ENCODE peak calls at places on chromosome 4, in four cellular contexts. W is HCT116, H is GM23248, K is fibroblast of lung. D is an unnamed sample.

GRCh38 chr4:140448830-140449229 is 21.4 kb upstream of the CLGN start:
- DNase-seq in W (no peak), H (peak), K (peak), D (peak)

GRCh38 chr4:19248023-19248422 is 1003.7 kb upstream of the SLIT2 start:
- DNase-seq in W (no peak), H (no peak), K (no peak), D (no peak)

GRCh38 chr4:48370260-48371134 is 29.2 kb downstream of the SLAIN2 start:
- DNase-seq in W (no peak), H (no peak), K (no peak), D (no peak)

GRCh38 chr4:150906987-150907633 is 108.0 kb downstream of the LRBA start:
- DNase-seq in W (no peak), H (no peak), K (peak), D (no peak)

GRCh38 chr4:150746156-150746555 is 164.2 kb downstream of the MAB21L2 start:
- DNase-seq in W (no peak), H (no peak), K (peak), D (peak)

GRCh38 chr4:183370786-183371185 is 48.6 kb upstream of the CLDN24 start:
- DNase-seq in W (no peak), H (no peak), K (no peak), D (no peak)

GRCh38 chr4:104905546-104905945 is 241.1 kb upstream of the TET2 start:
- DNase-seq in W (no peak), H (no peak), K (no peak), D (no peak)

GRCh38 chr4:17153572-17153971 is 255.1 kb upstream of the LDB2 start:
- DNase-seq in W (no peak), H (no peak), K (no peak), D (no peak)

GRCh38 chr4:171390626-171391025 is 422.6 kb upstream of the GALNTL6 start:
- DNase-seq in W (no peak), H (no peak), K (no peak), D (no peak)

GRCh38 chr4:164509951-164510350 is 244.0 kb upstream of the SMIM31 start:
- DNase-seq in W (no peak), H (no peak), K (peak), D (peak)

GRCh38 chr4:184734758-184735157 is 862 bp upstream of the CENPU start:
- DNase-seq in W (no peak), H (no peak), K (no peak), D (no peak)
- H3K4me2 ChIP-seq in W (peak), H (peak), K (peak), D (peak)

DNA sequence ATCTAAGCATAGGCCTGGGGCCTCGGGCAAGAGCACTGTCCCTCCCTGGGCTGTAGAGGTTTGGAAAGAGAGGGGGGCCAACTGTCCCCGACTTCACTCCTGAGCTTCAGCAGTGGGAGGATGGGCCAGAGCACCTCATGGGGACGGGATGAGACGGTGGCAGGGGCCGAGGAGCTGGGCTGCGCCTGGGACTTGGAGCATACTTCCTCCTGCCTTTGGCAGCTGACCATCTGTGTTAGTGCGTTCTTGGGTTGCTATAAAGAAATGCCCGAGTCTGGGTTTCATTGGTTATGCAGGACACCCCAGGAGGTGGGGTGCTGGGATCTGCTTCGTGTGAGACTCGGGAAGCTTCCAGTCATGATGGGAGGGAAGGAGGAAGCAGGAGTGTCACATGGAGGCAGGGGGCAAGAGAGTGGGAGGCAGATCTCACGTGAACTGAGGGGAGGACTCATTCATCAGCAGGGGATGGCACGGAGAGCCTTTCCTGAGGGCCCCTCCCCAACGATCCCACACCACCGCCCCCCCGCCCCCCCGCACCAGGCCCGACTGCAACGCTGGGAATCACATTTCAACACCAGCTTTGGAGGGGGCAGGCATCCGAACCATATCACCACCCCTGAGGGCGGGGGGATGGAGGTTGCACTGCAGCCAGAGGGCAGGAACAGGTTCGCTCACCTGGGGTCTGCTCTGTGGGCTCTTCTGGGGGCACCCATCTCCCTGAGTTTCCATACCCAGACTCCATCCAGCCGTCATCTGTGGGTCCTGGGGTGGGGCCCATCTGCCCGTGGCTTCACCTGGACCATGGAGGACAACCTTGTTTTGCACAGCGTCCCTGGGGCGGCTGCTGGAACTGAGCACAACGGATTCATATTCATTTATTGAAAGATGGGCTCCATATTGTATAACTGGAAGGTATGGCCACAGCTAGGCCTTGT is 7.1 kb downstream of the PSAPL1 start:
- DNase-seq in W (no peak), H (no peak), K (no peak), D (no peak)
- H3K4me2 ChIP-seq in W (no peak), H (no peak), K (no peak), D (no peak)

GRCh38 chr4:925771-926500 is 6.2 kb downstream of the GAK start:
- DNase-seq in W (no peak), H (no peak), K (no peak), D (no peak)

GRCh38 chr4:925171-925570 is 6.9 kb downstream of the GAK start:
- DNase-seq in W (no peak), H (no peak), K (no peak), D (no peak)

GRCh38 chr4:917992-918391 is 14.1 kb downstream of the GAK start:
- DNase-seq in W (no peak), H (no peak), K (no peak), D (no peak)

GRCh38 chr4:924107-925096 is 7.7 kb downstream of the GAK start:
- DNase-seq in W (no peak), H (peak), K (peak), D (no peak)

DNA sequence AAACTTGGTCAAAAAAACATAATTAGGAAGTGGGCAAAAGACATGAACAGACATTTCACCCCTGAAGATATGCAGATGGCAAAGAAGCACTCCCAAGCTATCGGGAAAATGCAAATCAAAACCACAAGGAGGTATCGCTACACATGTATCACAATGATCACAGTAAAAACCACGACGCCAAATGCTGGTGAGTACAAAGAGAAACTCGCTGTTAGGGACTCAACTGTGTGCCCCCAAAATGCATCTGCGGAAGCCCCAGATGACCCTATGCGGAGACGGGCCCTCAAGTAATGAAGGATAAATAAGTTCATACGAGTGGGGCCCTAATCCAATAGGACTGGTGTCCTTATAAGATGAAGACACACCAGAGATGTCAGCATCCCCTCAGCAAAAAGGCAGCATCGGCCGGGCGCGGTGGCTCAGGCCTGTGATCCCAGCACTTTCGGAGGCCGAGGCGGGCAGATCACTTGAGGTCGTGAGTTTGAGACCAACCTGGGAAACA is 10.2 kb downstream of the GAK start:
- DNase-seq in W (no peak), H (no peak), K (peak), D (no peak)
- H3K4me2 ChIP-seq in W (no peak), H (no peak), K (no peak), D (no peak)

GRCh38 chr4:70299643-70300042 is 35.1 kb upstream of the CABS1 start:
- DNase-seq in W (no peak), H (no peak), K (no peak), D (no peak)

GRCh38 chr4:70300215-70300614 is 34.6 kb upstream of the CABS1 start:
- DNase-seq in W (no peak), H (no peak), K (no peak), D (no peak)

DNA sequence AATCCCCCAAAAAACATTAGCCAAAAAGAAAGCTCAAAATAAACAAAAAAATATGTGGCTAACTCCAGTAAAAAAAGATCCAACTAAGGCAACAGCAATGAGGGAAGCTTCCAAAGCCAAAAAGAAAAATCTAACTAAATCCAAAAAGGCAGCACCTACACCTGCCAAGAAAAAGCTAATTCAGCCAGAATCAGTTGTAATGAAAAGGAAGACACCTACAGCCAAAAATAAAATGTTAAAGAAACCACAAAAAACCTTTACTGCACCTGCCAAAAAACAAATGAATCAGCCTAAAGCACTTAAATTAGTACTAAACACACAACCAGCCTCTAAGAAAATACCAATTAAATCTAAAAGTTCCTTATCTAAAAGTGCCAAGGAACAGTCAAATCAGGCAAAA is 37.2 kb upstream of the CABS1 start:
- DNase-seq in W (no peak), H (no peak), K (no peak), D (no peak)
- H3K4me2 ChIP-seq in W (no peak), H (no peak), K (no peak), D (no peak)

DNA sequence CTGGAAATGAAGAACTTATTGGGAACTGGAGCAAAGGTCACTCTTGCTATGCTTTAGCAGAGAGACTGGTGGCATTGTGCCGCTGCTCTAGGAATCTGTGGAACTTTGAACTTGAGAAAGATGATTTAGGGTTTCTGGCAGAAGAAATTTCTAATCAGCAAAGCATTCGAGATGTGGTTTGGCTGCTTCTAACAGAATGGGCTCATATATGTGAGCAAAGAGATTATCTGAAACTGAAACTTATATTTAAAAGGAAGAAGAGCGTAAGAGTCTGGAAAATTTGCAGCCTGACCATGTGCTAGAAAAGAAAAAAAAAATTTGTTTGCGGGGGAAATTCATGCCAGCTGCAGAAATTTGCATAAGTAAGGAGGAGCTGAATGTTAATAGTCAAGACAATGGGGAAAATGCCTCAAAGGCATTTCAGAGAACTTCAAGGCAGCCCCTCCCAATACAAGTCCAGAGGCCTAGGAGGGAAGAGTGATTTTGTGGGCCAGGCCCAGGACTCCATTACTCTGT is 35.9 kb upstream of the PAPSS1 start:
- DNase-seq in W (no peak), H (no peak), K (peak), D (no peak)
- H3K4me2 ChIP-seq in W (no peak), H (no peak), K (no peak), D (no peak)

D was measured in PC-3.